ENCODE peak calls at places on chromosomes 3 and 15, in five cellular contexts. R, V, L, Z and G are unnamed samples.

GRCh38 chr15:44706946-44707636 is 4.0 kb downstream of the PATL2 start:
- DNase-seq in L (peak; percentile 2), R (no peak), V (peak; percentile 85), Z (no peak), G (no peak)

GRCh38 chr3:195537995-195538394 is 5.1 kb downstream of the PPP1R2 start:
- DNase-seq in R (no peak), Z (no peak), V (no peak), L (peak; percentile 99), G (no peak)

GRCh38 chr3:31636693-31637442 is 104.1 kb downstream of the STT3B start:
- DNase-seq in V (no peak), L (no peak), Z (no peak), R (no peak), G (no peak)

GRCh38 chr15:78437107-78437761 is 782 bp upstream of the IREB2 start:
- DNase-seq in R (peak; percentile 60), Z (no peak), V (no peak), L (no peak), G (no peak)

GRCh38 chr3:52039846-52040245 is 16.5 kb downstream of the DUSP7 start:
- DNase-seq in L (no peak), R (no peak), V (no peak), Z (no peak), G (peak; percentile 87)

GRCh38 chr15:53880353-53880752 is 97.9 kb upstream of the UNC13C start:
- DNase-seq in R (no peak), L (no peak), Z (no peak), V (no peak), G (no peak)

GRCh38 chr3:195543642-195544536 is 764 bp upstream of the PPP1R2 start:
- DNase-seq in V (no peak), L (no peak), R (no peak), Z (no peak), G (peak; percentile 80)

GRCh38 chr3:8499181-8499611 is 2.4 kb upstream of the LMCD1 start:
- DNase-seq in L (no peak), Z (peak; percentile 87), R (no peak), V (peak; percentile 68), G (no peak)

GRCh38 chr3:114528517-114528916 is 234.7 kb downstream of the TIGIT start:
- DNase-seq in Z (no peak), L (no peak), V (no peak), R (no peak), G (no peak)

GRCh38 chr3:28718074-28718849 is 369.6 kb upstream of the AZI2 start:
- DNase-seq in V (no peak), Z (no peak), L (no peak), R (no peak), G (no peak)

GRCh38 chr15:66489179-66489791 is 8.3 kb downstream of the SNAPC5 start:
- DNase-seq in R (no peak), V (no peak), Z (no peak), L (no peak), G (no peak)

GRCh38 chr15:62607643-62608042 is 434.9 kb upstream of the TPM1 start:
- DNase-seq in V (no peak), L (no peak), R (no peak), Z (no peak), G (no peak)

GRCh38 chr3:170178631-170179030 is 2.9 kb downstream of the PHC3 start:
- DNase-seq in V (no peak), L (peak; percentile 40), R (no peak), Z (no peak), G (no peak)

GRCh38 chr15:58346361-58346760 is 85.4 kb upstream of the LIPC start:
- DNase-seq in Z (peak; percentile 36), L (no peak), R (no peak), V (peak; percentile 81), G (no peak)

GRCh38 chr3:187403768-187404270 is 35.6 kb downstream of the RTP4 start:
- DNase-seq in L (no peak), Z (no peak), V (peak; percentile 89), R (no peak), G (no peak)

GRCh38 chr15:90553248-90553745 is 23.6 kb downstream of the CRTC3 start:
- DNase-seq in Z (no peak), R (no peak), V (no peak), L (no peak), G (no peak)

GRCh38 chr3:142724682-142725351 is 983 bp downstream of the TRPC1 start:
- DNase-seq in V (peak; percentile 28), Z (peak; percentile 49), R (peak; percentile 71), L (no peak), G (peak; percentile 76)

GRCh38 chr3:115275897-115276296 is 128.8 kb upstream of the ZBTB20 start:
- DNase-seq in Z (no peak), L (no peak), V (no peak), R (no peak), G (no peak)

GRCh38 chr3:141240290-141241247 is 8.9 kb downstream of the PXYLP1 start:
- DNase-seq in Z (no peak), V (no peak), L (no peak), R (peak; percentile 38), G (no peak)

GRCh38 chr3:11567516-11568467 is 75.9 kb downstream of the VGLL4 start:
- DNase-seq in R (no peak), Z (no peak), L (no peak), V (peak; percentile 97), G (peak; percentile 65)

GRCh38 chr3:177195242-177195940 is 1.9 kb downstream of the TBL1XR1 start:
- DNase-seq in V (peak; percentile 58), R (peak; percentile 36), Z (no peak), L (peak; percentile 45), G (no peak)

GRCh38 chr3:28317438-28318022 is 31.0 kb upstream of the ZCWPW2 start:
- DNase-seq in R (peak; percentile 33), Z (peak; percentile 23), V (peak; percentile 61), L (peak; percentile 73), G (no peak)

GRCh38 chr3:30620402-30621360 is 14.3 kb downstream of the TGFBR2 start:
- DNase-seq in Z (no peak), L (no peak), R (no peak), V (peak; percentile 16), G (no peak)

GRCh38 chr3:55873523-55874254 is 386.6 kb upstream of the WNT5A start:
- DNase-seq in V (peak; percentile 91), Z (no peak), R (no peak), L (no peak), G (no peak)

GRCh38 chr3:106611841-106612240 is 743.0 kb upstream of the CBLB start:
- DNase-seq in L (no peak), R (no peak), V (no peak), Z (no peak), G (no peak)

DNA sequence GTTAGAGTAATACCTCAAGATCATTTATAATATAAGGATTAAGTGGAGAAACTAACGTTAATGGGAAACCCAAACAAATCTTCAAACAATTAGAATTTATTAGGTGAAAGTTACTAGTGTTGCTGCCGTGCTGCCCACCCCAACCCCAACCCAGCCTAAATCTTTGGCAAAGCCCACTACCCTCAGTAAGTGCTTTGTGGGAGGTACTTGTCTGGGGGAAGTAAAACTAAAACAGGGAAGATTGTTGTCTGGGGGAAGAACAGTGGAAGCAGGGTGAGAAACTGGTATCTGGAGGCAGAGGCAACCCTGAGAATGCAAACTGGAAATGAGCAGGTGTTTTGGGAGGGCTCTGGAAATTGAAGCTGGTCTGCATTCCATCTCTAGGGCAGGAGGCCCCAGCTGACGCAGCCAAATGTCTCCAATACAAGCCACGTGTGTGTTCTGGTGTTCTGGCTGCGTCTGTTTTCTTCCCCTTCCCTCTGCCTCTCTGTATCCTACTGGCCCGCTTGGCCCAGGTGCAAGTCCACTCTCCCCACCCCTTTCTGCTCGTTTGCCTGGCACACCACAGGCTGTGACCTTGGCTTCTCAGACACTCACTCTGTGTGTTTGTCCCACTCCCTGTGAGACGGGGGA is 32.7 kb downstream of the FEM1B start:
- DNase-seq in R (peak; percentile 21), Z (no peak), V (no peak), L (no peak), G (no peak)
- H3K9ac ChIP-seq in R (no peak overlapping the region), Z (no peak overlapping the region), V (no peak overlapping the region), L (no peak overlapping the region), G (no peak overlapping the region)

DNA sequence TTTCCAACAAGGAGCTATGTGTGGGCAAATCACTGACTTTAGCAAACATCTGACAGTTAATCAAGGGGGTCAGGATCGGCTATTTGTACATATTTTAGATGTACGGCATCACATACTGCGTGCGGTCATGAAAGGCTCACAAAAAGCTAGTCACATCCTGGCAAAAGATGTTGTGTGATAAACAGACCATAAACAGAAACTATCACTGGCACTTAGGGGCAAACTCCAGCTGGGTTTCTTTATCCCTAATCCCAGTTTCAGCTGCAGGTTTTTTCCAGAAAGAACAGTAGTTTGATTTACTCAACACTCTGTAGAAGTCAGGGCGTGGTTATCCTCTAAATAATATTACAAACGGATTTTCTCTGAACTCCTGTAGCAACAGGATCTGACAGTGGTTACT is 112.4 kb upstream of the BHLHE40 start:
- DNase-seq in R (no peak), Z (no peak), L (no peak), V (peak; percentile 29), G (no peak)
- H3K9ac ChIP-seq in R (no peak overlapping the region), Z (no peak overlapping the region), L (no peak overlapping the region), V (peak overlapping the region; percentile 73), G (peak overlapping the region; percentile 87)

GRCh38 chr15:64845826-64846225 is 4.1 kb downstream of the PLEKHO2 start:
- DNase-seq in V (no peak), R (no peak), Z (no peak), L (no peak), G (peak; percentile 71)

GRCh38 chr15:64846246-64846645 is 4.5 kb downstream of the PLEKHO2 start:
- DNase-seq in Z (no peak), R (no peak), L (no peak), V (no peak), G (peak; percentile 55)

GRCh38 chr15:64847876-64848716 is 6.4 kb downstream of the PLEKHO2 start:
- DNase-seq in V (no peak), Z (no peak), L (no peak), R (no peak), G (peak; percentile 34)

GRCh38 chr15:64847016-64847415 is 5.3 kb downstream of the PLEKHO2 start:
- DNase-seq in R (no peak), V (no peak), L (no peak), Z (no peak), G (peak; percentile 29)

GRCh38 chr15:64847448-64847847 is 5.7 kb downstream of the PLEKHO2 start:
- DNase-seq in R (no peak), V (no peak), Z (no peak), L (no peak), G (peak; percentile 39)
- H3K9ac ChIP-seq in R (no peak overlapping the region), V (no peak overlapping the region), Z (no peak overlapping the region), L (no peak overlapping the region), G (no peak overlapping the region)

GRCh38 chr3:111801697-111802655 is 57.1 kb upstream of the PHLDB2 start:
- DNase-seq in L (no peak), R (no peak), V (peak; percentile 97), Z (no peak), G (no peak)

GRCh38 chr3:111799951-111800350 is 59.1 kb upstream of the PHLDB2 start:
- DNase-seq in Z (no peak), L (no peak), R (no peak), V (no peak), G (no peak)

GRCh38 chr3:111802700-111803099 is 56.4 kb upstream of the PHLDB2 start:
- DNase-seq in R (no peak), Z (no peak), L (no peak), V (no peak), G (no peak)

GRCh38 chr3:111800472-111800871 is 58.6 kb upstream of the PHLDB2 start:
- DNase-seq in V (no peak), Z (no peak), R (no peak), L (no peak), G (no peak)

DNA sequence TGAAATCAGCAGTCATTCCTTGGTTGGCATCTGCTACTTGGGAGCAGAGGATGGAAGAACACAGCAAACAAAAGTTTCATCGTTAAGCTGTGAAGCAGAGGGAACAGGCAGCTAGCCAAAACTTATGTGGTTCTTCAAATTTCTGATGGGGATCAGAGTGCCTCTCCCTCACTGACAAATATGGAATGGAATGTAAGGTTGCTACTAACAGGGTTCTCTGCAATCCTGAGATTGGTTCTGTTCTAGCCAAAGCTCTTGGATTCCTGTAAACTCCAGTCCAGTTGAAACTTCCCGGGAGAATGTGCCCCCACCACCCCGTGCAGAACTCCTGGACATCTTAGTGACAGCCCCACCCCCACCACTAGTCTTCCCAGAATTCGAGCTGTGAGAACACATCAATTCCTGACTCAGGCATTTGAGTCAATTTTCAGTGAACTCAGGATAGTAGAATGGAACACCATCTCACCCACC is 55.9 kb upstream of the PHLDB2 start:
- DNase-seq in L (no peak), R (no peak), V (peak; percentile 99), Z (no peak), G (peak; percentile 93)
- H3K9ac ChIP-seq in L (no peak overlapping the region), R (peak overlapping the region; percentile 35), V (peak overlapping the region; percentile 82), Z (no peak overlapping the region), G (no peak overlapping the region)